ENCODE peak calls at places on chromosome X, in ten cellular contexts. One of them, this sample, is unnamed.
A peak's percentile ranks its signal among the peaks of the same experiment; 100 is the strongest.

GRCh38 chrX:130702867-130703707 is 199.9 kb downstream of the ENOX2 start:
- DNase-seq in pancreas: no peak
- DNase-seq in ascending aorta: no peak
- DNase-seq in IMR-90: no peak
- DNase-seq in tibial artery: no peak
- DNase-seq in A549: no peak
- DNase-seq in heart right ventricle: no peak
- DNase-seq in left ventricle myocardium inferior: no peak
- DNase-seq in lower lobe of right lung: no peak
- DNase-seq in astrocyte: no peak
- DNase-seq in this sample: no peak

GRCh38 chrX:131778269-131779218 is 234.7 kb downstream of the OR13H1 start:
- DNase-seq in pancreas: no peak
- DNase-seq in ascending aorta: no peak
- DNase-seq in IMR-90: peak; percentile 76
- DNase-seq in tibial artery: no peak
- DNase-seq in A549: peak; percentile 46
- DNase-seq in heart right ventricle: no peak
- DNase-seq in left ventricle myocardium inferior: no peak
- DNase-seq in lower lobe of right lung: no peak
- DNase-seq in astrocyte: peak; percentile 40
- DNase-seq in this sample: no peak

GRCh38 chrX:127558811-127559210 is 493.4 kb downstream of the ACTRT1 start:
- DNase-seq in pancreas: no peak
- DNase-seq in ascending aorta: no peak
- DNase-seq in IMR-90: no peak
- DNase-seq in tibial artery: no peak
- DNase-seq in A549: no peak
- DNase-seq in heart right ventricle: no peak
- DNase-seq in left ventricle myocardium inferior: no peak
- DNase-seq in lower lobe of right lung: no peak
- DNase-seq in astrocyte: no peak
- DNase-seq in this sample: no peak

GRCh38 chrX:3360881-3361280 is 14.4 kb upstream of the MXRA5 start:
- DNase-seq in pancreas: no peak
- DNase-seq in ascending aorta: no peak
- DNase-seq in IMR-90: no peak
- DNase-seq in tibial artery: no peak
- DNase-seq in A549: no peak
- DNase-seq in heart right ventricle: no peak
- DNase-seq in left ventricle myocardium inferior: no peak
- DNase-seq in lower lobe of right lung: no peak
- DNase-seq in astrocyte: no peak
- DNase-seq in this sample: no peak

GRCh38 chrX:38754102-38754790 is 47.0 kb upstream of the MID1IP1 start:
- DNase-seq in pancreas: no peak
- DNase-seq in ascending aorta: no peak
- DNase-seq in IMR-90: peak; percentile 58
- DNase-seq in tibial artery: peak; percentile 23
- DNase-seq in A549: no peak
- DNase-seq in heart right ventricle: peak; percentile 4
- DNase-seq in left ventricle myocardium inferior: no peak
- DNase-seq in lower lobe of right lung: no peak
- DNase-seq in astrocyte: peak; percentile 23
- DNase-seq in this sample: peak; percentile 31

GRCh38 chrX:76555816-76556215 is 128.3 kb downstream of the MAGEE1 start:
- DNase-seq in pancreas: no peak
- DNase-seq in ascending aorta: no peak
- DNase-seq in IMR-90: peak; percentile 22
- DNase-seq in tibial artery: no peak
- DNase-seq in A549: peak; percentile 2
- DNase-seq in heart right ventricle: no peak
- DNase-seq in left ventricle myocardium inferior: no peak
- DNase-seq in lower lobe of right lung: no peak
- DNase-seq in astrocyte: no peak
- DNase-seq in this sample: peak; percentile 51

GRCh38 chrX:72107320-72107719 is 24.4 kb downstream of the RTL5 start:
- DNase-seq in pancreas: no peak
- DNase-seq in ascending aorta: no peak
- DNase-seq in IMR-90: peak; percentile 41
- DNase-seq in tibial artery: no peak
- DNase-seq in A549: no peak
- DNase-seq in heart right ventricle: no peak
- DNase-seq in left ventricle myocardium inferior: no peak
- DNase-seq in lower lobe of right lung: no peak
- DNase-seq in astrocyte: no peak
- DNase-seq in this sample: peak; percentile 59

GRCh38 chrX:49079489-49080428 is at the start of gene WDR45:
- DNase-seq in pancreas: peak; percentile 88
- DNase-seq in ascending aorta: no peak
- DNase-seq in IMR-90: peak; percentile 63
- DNase-seq in tibial artery: peak; percentile 70
- DNase-seq in A549: peak; percentile 89
- DNase-seq in heart right ventricle: peak; percentile 77
- DNase-seq in left ventricle myocardium inferior: peak; percentile 70
- DNase-seq in lower lobe of right lung: peak; percentile 80
- DNase-seq in astrocyte: peak; percentile 52
- DNase-seq in this sample: peak; percentile 61

GRCh38 chrX:105872921-105873320 is 50.6 kb downstream of the NRK start:
- DNase-seq in pancreas: no peak
- DNase-seq in ascending aorta: no peak
- DNase-seq in IMR-90: no peak
- DNase-seq in tibial artery: no peak
- DNase-seq in A549: no peak
- DNase-seq in heart right ventricle: peak; percentile 6
- DNase-seq in left ventricle myocardium inferior: no peak
- DNase-seq in lower lobe of right lung: no peak
- DNase-seq in astrocyte: no peak
- DNase-seq in this sample: no peak

GRCh38 chrX:82141942-82142341 is 940.0 kb downstream of the SH3BGRL start:
- DNase-seq in pancreas: no peak
- DNase-seq in ascending aorta: no peak
- DNase-seq in IMR-90: no peak
- DNase-seq in tibial artery: no peak
- DNase-seq in A549: no peak
- DNase-seq in heart right ventricle: no peak
- DNase-seq in left ventricle myocardium inferior: no peak
- DNase-seq in lower lobe of right lung: no peak
- DNase-seq in astrocyte: no peak
- DNase-seq in this sample: no peak

GRCh38 chrX:55033429-55033828 is 2.7 kb upstream of the ALAS2 start:
- DNase-seq in pancreas: no peak
- DNase-seq in ascending aorta: no peak
- DNase-seq in IMR-90: no peak
- DNase-seq in tibial artery: no peak
- DNase-seq in A549: no peak
- DNase-seq in heart right ventricle: no peak
- DNase-seq in left ventricle myocardium inferior: no peak
- DNase-seq in lower lobe of right lung: no peak
- DNase-seq in astrocyte: no peak
- DNase-seq in this sample: no peak

DNA sequence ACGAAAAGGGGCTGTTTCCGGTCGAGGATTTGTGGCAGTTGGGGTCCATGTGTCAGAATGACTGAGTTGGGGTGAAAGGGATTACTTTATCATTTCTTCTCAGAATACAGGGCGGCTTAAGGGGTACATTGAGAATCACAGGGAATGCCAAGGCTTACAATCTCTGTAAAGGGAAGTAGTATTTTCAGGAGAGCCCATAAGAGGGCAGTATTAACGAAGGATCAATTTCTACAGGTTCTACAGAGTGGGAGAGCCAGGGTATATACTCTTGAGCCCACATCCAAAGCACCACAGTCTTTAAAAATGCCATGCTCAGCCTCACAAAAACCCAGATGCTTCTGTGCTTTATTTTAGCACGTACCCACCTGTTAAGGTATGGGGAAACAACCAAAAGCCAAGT is 67.7 kb upstream of the ZXDA start:
- DNase-seq in pancreas: no peak
- DNase-seq in ascending aorta: no peak
- DNase-seq in IMR-90: no peak
- DNase-seq in tibial artery: no peak
- DNase-seq in A549: no peak
- DNase-seq in heart right ventricle: no peak
- DNase-seq in left ventricle myocardium inferior: no peak
- DNase-seq in lower lobe of right lung: no peak
- DNase-seq in astrocyte: no peak
- DNase-seq in this sample: no peak
- TF ChIP-seq CTCF in pancreas: no peak
- TF ChIP-seq CTCF in ascending aorta: no peak
- TF ChIP-seq CTCF in IMR-90: no peak
- TF ChIP-seq CTCF in tibial artery: no peak
- TF ChIP-seq CTCF in A549: no peak
- TF ChIP-seq CTCF in heart right ventricle: no peak
- TF ChIP-seq CTCF in left ventricle myocardium inferior: peak; percentile 28
- TF ChIP-seq CTCF in lower lobe of right lung: no peak
- TF ChIP-seq CTCF in astrocyte: no peak
- TF ChIP-seq CTCF in this sample: no peak

GRCh38 chrX:136819026-136819425 is 38.3 kb upstream of the ARHGEF6 start:
- DNase-seq in pancreas: no peak
- DNase-seq in ascending aorta: no peak
- DNase-seq in IMR-90: no peak
- DNase-seq in tibial artery: no peak
- DNase-seq in A549: no peak
- DNase-seq in heart right ventricle: no peak
- DNase-seq in left ventricle myocardium inferior: no peak
- DNase-seq in lower lobe of right lung: no peak
- DNase-seq in astrocyte: no peak
- DNase-seq in this sample: no peak
- H3K4me1 ChIP-seq in pancreas: no peaks in the 10 kb centered on the region
- H3K4me1 ChIP-seq in ascending aorta: no peaks in the 10 kb centered on the region
- H3K4me1 ChIP-seq in IMR-90: no peaks in the 10 kb centered on the region
- H3K4me1 ChIP-seq in tibial artery: no peaks in the 10 kb centered on the region
- H3K4me1 ChIP-seq in A549: no peaks in the 10 kb centered on the region
- H3K4me1 ChIP-seq in heart right ventricle: no peaks in the 10 kb centered on the region
- H3K4me1 ChIP-seq in left ventricle myocardium inferior: no peaks in the 10 kb centered on the region
- H3K4me1 ChIP-seq in lower lobe of right lung: no peaks in the 10 kb centered on the region
- H3K4me1 ChIP-seq in astrocyte: peaks cover 5% of the 10 kb centered on the region
- H3K4me1 ChIP-seq in this sample: no peaks in the 10 kb centered on the region

GRCh38 chrX:111568817-111569216 is 57.4 kb downstream of the SERTM2 start:
- DNase-seq in pancreas: no peak
- DNase-seq in ascending aorta: no peak
- DNase-seq in IMR-90: no peak
- DNase-seq in tibial artery: no peak
- DNase-seq in A549: no peak
- DNase-seq in heart right ventricle: no peak
- DNase-seq in left ventricle myocardium inferior: no peak
- DNase-seq in lower lobe of right lung: no peak
- DNase-seq in astrocyte: no peak
- DNase-seq in this sample: no peak

DNA sequence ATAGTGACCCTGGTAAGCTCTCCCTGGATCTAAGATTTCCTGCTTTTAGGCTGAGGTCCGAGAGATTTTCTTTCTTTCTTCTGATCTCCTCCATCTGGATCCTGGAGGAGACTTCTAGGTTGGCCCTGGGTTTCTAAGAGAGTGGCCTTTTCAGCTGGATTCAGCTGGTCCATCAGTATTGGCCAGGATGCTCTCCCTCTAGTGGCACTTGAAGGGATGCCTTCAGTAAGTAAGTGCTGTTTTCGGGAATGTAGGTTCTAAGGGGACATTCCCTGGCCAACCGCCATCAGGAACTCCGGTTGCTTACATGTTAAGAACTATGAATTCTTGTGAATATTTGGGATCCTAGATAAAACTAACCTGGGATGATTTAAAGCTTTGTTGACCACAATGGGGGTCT is 56.9 kb downstream of the SERTM2 start:
- DNase-seq in pancreas: no peak
- DNase-seq in ascending aorta: no peak
- DNase-seq in IMR-90: peak; percentile 0
- DNase-seq in tibial artery: no peak
- DNase-seq in A549: peak; percentile 6
- DNase-seq in heart right ventricle: no peak
- DNase-seq in left ventricle myocardium inferior: no peak
- DNase-seq in lower lobe of right lung: no peak
- DNase-seq in astrocyte: no peak
- DNase-seq in this sample: peak; percentile 36
- TF ChIP-seq CTCF in pancreas: peak; percentile 36
- TF ChIP-seq CTCF in ascending aorta: no peak
- TF ChIP-seq CTCF in IMR-90: peak; percentile 30
- TF ChIP-seq CTCF in tibial artery: no peak
- TF ChIP-seq CTCF in A549: no peak
- TF ChIP-seq CTCF in heart right ventricle: no peak
- TF ChIP-seq CTCF in left ventricle myocardium inferior: peak; percentile 12
- TF ChIP-seq CTCF in lower lobe of right lung: no peak
- TF ChIP-seq CTCF in astrocyte: peak; percentile 15
- TF ChIP-seq CTCF in this sample: peak; percentile 82

GRCh38 chrX:134622813-134623185 is 35.5 kb downstream of the PLAC1 start:
- DNase-seq in pancreas: no peak
- DNase-seq in ascending aorta: no peak
- DNase-seq in IMR-90: no peak
- DNase-seq in tibial artery: no peak
- DNase-seq in A549: no peak
- DNase-seq in heart right ventricle: no peak
- DNase-seq in left ventricle myocardium inferior: no peak
- DNase-seq in lower lobe of right lung: no peak
- DNase-seq in astrocyte: peak; percentile 57
- DNase-seq in this sample: no peak
- H3K4me1 ChIP-seq in pancreas: no peaks in the 10 kb centered on the region
- H3K4me1 ChIP-seq in ascending aorta: peaks cover 3% of the 10 kb centered on the region
- H3K4me1 ChIP-seq in IMR-90: peaks cover 16% of the 10 kb centered on the region
- H3K4me1 ChIP-seq in tibial artery: no peaks in the 10 kb centered on the region
- H3K4me1 ChIP-seq in A549: peaks cover 27% of the 10 kb centered on the region
- H3K4me1 ChIP-seq in heart right ventricle: peaks cover 4% of the 10 kb centered on the region
- H3K4me1 ChIP-seq in left ventricle myocardium inferior: peaks cover 43% of the 10 kb centered on the region
- H3K4me1 ChIP-seq in lower lobe of right lung: peaks cover 12% of the 10 kb centered on the region
- H3K4me1 ChIP-seq in astrocyte: peaks cover 31% of the 10 kb centered on the region
- H3K4me1 ChIP-seq in this sample: no peaks in the 10 kb centered on the region

DNA sequence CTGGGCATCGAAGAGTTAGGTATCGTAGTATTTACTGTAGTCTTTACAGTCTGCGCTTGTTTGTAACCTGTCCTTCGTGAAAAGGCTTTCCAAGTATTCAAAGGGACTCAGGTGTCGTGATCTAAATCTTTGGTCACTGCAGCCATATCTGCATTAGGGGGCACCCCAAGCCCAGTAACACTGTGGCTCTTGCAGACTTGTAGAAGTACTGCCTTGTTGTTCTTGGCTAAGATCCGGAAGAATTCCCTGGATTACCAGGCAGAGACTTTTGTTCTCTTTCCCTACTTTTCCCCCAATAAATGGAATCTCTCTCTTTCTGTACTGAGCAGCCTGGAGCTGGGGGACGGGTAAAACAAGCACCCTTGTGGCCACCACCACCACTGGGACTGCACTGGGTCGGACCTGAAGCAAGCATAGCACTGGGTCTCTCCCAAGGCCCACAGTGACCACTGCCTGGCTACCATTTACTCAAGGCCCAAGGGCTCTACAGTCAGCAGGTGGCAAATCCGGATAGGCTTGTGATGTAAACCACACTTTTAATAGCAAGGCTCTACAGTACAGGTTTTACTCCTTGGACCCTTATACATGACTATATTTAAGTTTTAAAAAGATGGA is 12.0 kb downstream of the CXorf58 start:
- DNase-seq in pancreas: no peak
- DNase-seq in ascending aorta: no peak
- DNase-seq in IMR-90: no peak
- DNase-seq in tibial artery: no peak
- DNase-seq in A549: no peak
- DNase-seq in heart right ventricle: no peak
- DNase-seq in left ventricle myocardium inferior: no peak
- DNase-seq in lower lobe of right lung: no peak
- DNase-seq in astrocyte: no peak
- DNase-seq in this sample: no peak
- TF ChIP-seq CTCF in pancreas: no peak
- TF ChIP-seq CTCF in ascending aorta: no peak
- TF ChIP-seq CTCF in IMR-90: no peak
- TF ChIP-seq CTCF in tibial artery: no peak
- TF ChIP-seq CTCF in A549: no peak
- TF ChIP-seq CTCF in heart right ventricle: no peak
- TF ChIP-seq CTCF in left ventricle myocardium inferior: no peak
- TF ChIP-seq CTCF in lower lobe of right lung: no peak
- TF ChIP-seq CTCF in astrocyte: no peak
- TF ChIP-seq CTCF in this sample: peak; percentile 13

GRCh38 chrX:84729809-84730208 is 227.6 kb upstream of the HDX start:
- DNase-seq in pancreas: no peak
- DNase-seq in ascending aorta: no peak
- DNase-seq in IMR-90: peak; percentile 31
- DNase-seq in tibial artery: peak; percentile 23
- DNase-seq in A549: peak; percentile 5
- DNase-seq in heart right ventricle: no peak
- DNase-seq in left ventricle myocardium inferior: no peak
- DNase-seq in lower lobe of right lung: no peak
- DNase-seq in astrocyte: no peak
- DNase-seq in this sample: peak; percentile 50
- H3K4me1 ChIP-seq in pancreas: no peaks in the 10 kb centered on the region
- H3K4me1 ChIP-seq in ascending aorta: no peaks in the 10 kb centered on the region
- H3K4me1 ChIP-seq in IMR-90: peaks cover 2% of the 10 kb centered on the region
- H3K4me1 ChIP-seq in tibial artery: no peaks in the 10 kb centered on the region
- H3K4me1 ChIP-seq in A549: no peaks in the 10 kb centered on the region
- H3K4me1 ChIP-seq in heart right ventricle: no peaks in the 10 kb centered on the region
- H3K4me1 ChIP-seq in left ventricle myocardium inferior: no peaks in the 10 kb centered on the region
- H3K4me1 ChIP-seq in lower lobe of right lung: no peaks in the 10 kb centered on the region
- H3K4me1 ChIP-seq in astrocyte: no peaks in the 10 kb centered on the region
- H3K4me1 ChIP-seq in this sample: no peaks in the 10 kb centered on the region